ENCODE peak calls at places on chromosome 14, in six cellular contexts. H, V, W, L, K and S are unnamed samples.

GRCh38 chr14:69049675-69050074 is 70.6 kb upstream of the ACTN1 start:
- DNase-seq in H (no peak), V (peak), W (peak), L (no peak), K (no peak), S (no peak)

GRCh38 chr14:100538566-100539318 is 48.5 kb downstream of the BEGAIN start:
- DNase-seq in H (peak), V (no peak), W (peak), L (no peak), K (no peak), S (peak)

GRCh38 chr14:21263284-21264024 is 5.8 kb downstream of the HNRNPC start:
- DNase-seq in H (no peak), V (no peak), W (no peak), L (no peak), K (no peak), S (no peak)

GRCh38 chr14:65170768-65171251 is 68.5 kb upstream of the MAX start:
- DNase-seq in H (peak), V (no peak), W (no peak), L (peak), K (peak), S (no peak)

GRCh38 chr14:64755661-64756265 is 51.5 kb downstream of the PLEKHG3 start:
- DNase-seq in H (peak), V (no peak), W (no peak), L (no peak), K (peak), S (no peak)

GRCh38 chr14:68230941-68231717 is 411.6 kb downstream of the RAD51B start:
- DNase-seq in H (no peak), V (peak), W (no peak), L (no peak), K (no peak), S (no peak)

GRCh38 chr14:42192659-42193425 is 586.2 kb downstream of the LRFN5 start:
- DNase-seq in H (no peak), V (no peak), W (no peak), L (no peak), K (no peak), S (no peak)

GRCh38 chr14:78566017-78566858 is 396.1 kb downstream of the NRXN3 start:
- DNase-seq in H (no peak), V (peak), W (peak), L (peak), K (peak), S (peak)

GRCh38 chr14:36454599-36455240 is 65.3 kb downstream of the NKX2-1 start:
- DNase-seq in H (no peak), V (no peak), W (no peak), L (no peak), K (no peak), S (no peak)

GRCh38 chr14:97033556-97034081 is 236.4 kb downstream of the VRK1 start:
- DNase-seq in H (no peak), V (no peak), W (no peak), L (no peak), K (no peak), S (no peak)

GRCh38 chr14:24196071-24197061 is 1.1 kb upstream of the TM9SF1 start:
- DNase-seq in H (no peak), V (peak), W (no peak), L (peak), K (no peak), S (no peak)

GRCh38 chr14:99460793-99461192 is 19.9 kb downstream of the SETD3 start:
- DNase-seq in H (no peak), V (peak), W (no peak), L (no peak), K (no peak), S (no peak)

GRCh38 chr14:35221462-35221861 is 70.7 kb upstream of the PSMA6 start:
- DNase-seq in H (no peak), V (no peak), W (no peak), L (no peak), K (no peak), S (no peak)

GRCh38 chr14:103185051-103186027 is 62.1 kb downstream of the TNFAIP2 start:
- DNase-seq in H (no peak), V (peak), W (no peak), L (peak), K (no peak), S (peak)

GRCh38 chr14:90179809-90180779 is 76.3 kb upstream of the PSMC1 start:
- DNase-seq in H (no peak), V (no peak), W (no peak), L (no peak), K (no peak), S (no peak)

GRCh38 chr14:51086044-51086443 is 8.9 kb downstream of the TRIM9 start:
- DNase-seq in H (no peak), V (no peak), W (no peak), L (no peak), K (no peak), S (no peak)

GRCh38 chr14:64218344-64219240 is 75.6 kb downstream of the ESR2 start:
- DNase-seq in H (no peak), V (no peak), W (peak), L (no peak), K (no peak), S (no peak)

GRCh38 chr14:81371802-81372201 is 28.3 kb downstream of the STON2 start:
- DNase-seq in H (no peak), V (no peak), W (no peak), L (no peak), K (no peak), S (no peak)

GRCh38 chr14:95258754-95259593 is 60.7 kb downstream of the CLMN start:
- DNase-seq in H (no peak), V (peak), W (no peak), L (no peak), K (no peak), S (no peak)

GRCh38 chr14:55255185-55255584 is 16.0 kb upstream of the FBXO34 start:
- DNase-seq in H (no peak), V (no peak), W (no peak), L (no peak), K (no peak), S (no peak)

GRCh38 chr14:66119805-66120204 is 366.4 kb upstream of the CCDC196 start:
- DNase-seq in H (no peak), V (no peak), W (no peak), L (no peak), K (no peak), S (no peak)

GRCh38 chr14:31936100-31936499 is 141.0 kb upstream of the ARHGAP5 start:
- DNase-seq in H (no peak), V (no peak), W (no peak), L (no peak), K (no peak), S (no peak)

GRCh38 chr14:101128478-101129450 is 225.2 kb upstream of the RTL1 start:
- DNase-seq in H (no peak), V (peak), W (no peak), L (no peak), K (no peak), S (no peak)

GRCh38 chr14:76696791-76697190 is 64.5 kb upstream of the VASH1 start:
- DNase-seq in H (no peak), V (no peak), W (no peak), L (no peak), K (no peak), S (no peak)

GRCh38 chr14:69079188-69079742 is 73.7 kb downstream of the DCAF5 start:
- DNase-seq in H (no peak), V (no peak), W (no peak), L (no peak), K (no peak), S (no peak)

GRCh38 chr14:76022991-76023390 is 37.4 kb downstream of the IFT43 start:
- DNase-seq in H (no peak), V (no peak), W (no peak), L (no peak), K (no peak), S (no peak)

GRCh38 chr14:99191663-99192621 is 80.1 kb downstream of the BCL11B start:
- DNase-seq in H (peak), V (no peak), W (peak), L (no peak), K (peak), S (no peak)